ENCODE peak calls at places on chromosomes 2 and 18, in ten cellular contexts. P is sigmoid colon, U is esophagus squamous epithelium, T is HCT116, C is transverse colon, Y is body of pancreas, A is heart left ventricle, H is endothelial cell of umbilical vein, Q is spleen, R is IMR-90. Z is an unnamed sample. For H3K36me3, the result is how much of the 10 kb centered on the place peaks cover.

GRCh38 chr2:129805889-129806288 is 173.6 kb upstream of the RAB6C start:
- DNase-seq in P (no peak), U (no peak), T (no peak), C (no peak), Y (no peak), A (no peak), H (no peak), Q (no peak), R (no peak), Z (no peak)

GRCh38 chr18:79765491-79766245 is 32.1 kb upstream of the KCNG2 start:
- DNase-seq in P (peak), U (no peak), T (no peak), C (peak), Y (no peak), A (no peak), H (no peak), Q (peak), R (peak), Z (no peak)

GRCh38 chr18:11258014-11258413 is 108.6 kb upstream of the PIEZO2 start:
- DNase-seq in P (no peak), U (no peak), T (no peak), C (no peak), Y (no peak), A (no peak), H (no peak), Q (no peak), R (no peak), Z (no peak)

GRCh38 chr2:239365782-239366435 is 34.9 kb downstream of the HDAC4 start:
- DNase-seq in P (peak), U (no peak), T (no peak), C (no peak), Y (no peak), A (no peak), H (no peak), Q (no peak), R (no peak), Z (no peak)

GRCh38 chr2:105573910-105574655 is 170.6 kb upstream of the NCK2 start:
- DNase-seq in P (no peak), U (no peak), T (no peak), C (no peak), Y (no peak), A (no peak), H (no peak), Q (no peak), R (no peak), Z (no peak)

GRCh38 chr2:217959723-217960122 is 43.1 kb downstream of the TNS1 start:
- DNase-seq in P (peak), U (no peak), T (no peak), C (no peak), Y (no peak), A (no peak), H (no peak), Q (peak), R (peak), Z (no peak)

GRCh38 chr2:8534386-8534728 is 147.5 kb upstream of the ID2 start:
- DNase-seq in P (no peak), U (no peak), T (no peak), C (no peak), Y (no peak), A (no peak), H (no peak), Q (no peak), R (no peak), Z (no peak)

GRCh38 chr2:73233932-73234832 is at the start of gene CCT7:
- DNase-seq in P (peak), U (peak), T (peak), C (peak), Y (peak), A (peak), H (peak), Q (peak), R (peak), Z (peak)

GRCh38 chr2:63056309-63057065 is 5.9 kb downstream of the OTX1 start:
- DNase-seq in P (peak), U (no peak), T (no peak), C (peak), Y (no peak), A (peak), H (no peak), Q (peak), R (no peak), Z (no peak)

GRCh38 chr2:216023055-216023648 is 9.8 kb upstream of the MREG start:
- DNase-seq in P (no peak), U (no peak), T (peak), C (peak), Y (peak), A (no peak), H (peak), Q (no peak), R (peak), Z (peak)

GRCh38 chr2:102181919-102182635 is 4.7 kb upstream of the IL1RL2 start:
- DNase-seq in P (peak), U (no peak), T (no peak), C (no peak), Y (no peak), A (no peak), H (no peak), Q (no peak), R (no peak), Z (no peak)

GRCh38 chr2:127398239-127398590 is 10.4 kb upstream of the MAP3K2 start:
- DNase-seq in P (peak), U (no peak), T (peak), C (peak), Y (peak), A (peak), H (peak), Q (no peak), R (peak), Z (peak)

GRCh38 chr2:186780701-186781316 is 68.2 kb downstream of the ZSWIM2 start:
- DNase-seq in P (no peak), U (no peak), T (peak), C (no peak), Y (no peak), A (no peak), H (peak), Q (no peak), R (peak), Z (no peak)

GRCh38 chr2:20684581-20685063 is 17.7 kb downstream of the GDF7 start:
- DNase-seq in P (no peak), U (no peak), T (no peak), C (no peak), Y (no peak), A (no peak), H (no peak), Q (no peak), R (no peak), Z (no peak)

GRCh38 chr2:121667618-121668017 is 18.4 kb upstream of the CLASP1 start:
- DNase-seq in P (no peak), U (no peak), T (no peak), C (no peak), Y (no peak), A (no peak), H (no peak), Q (no peak), R (no peak), Z (no peak)

GRCh38 chr2:222851956-222852617 is 8.7 kb upstream of the ACSL3 start:
- DNase-seq in P (no peak), U (no peak), T (no peak), C (no peak), Y (no peak), A (no peak), H (no peak), Q (no peak), R (no peak), Z (no peak)

DNA sequence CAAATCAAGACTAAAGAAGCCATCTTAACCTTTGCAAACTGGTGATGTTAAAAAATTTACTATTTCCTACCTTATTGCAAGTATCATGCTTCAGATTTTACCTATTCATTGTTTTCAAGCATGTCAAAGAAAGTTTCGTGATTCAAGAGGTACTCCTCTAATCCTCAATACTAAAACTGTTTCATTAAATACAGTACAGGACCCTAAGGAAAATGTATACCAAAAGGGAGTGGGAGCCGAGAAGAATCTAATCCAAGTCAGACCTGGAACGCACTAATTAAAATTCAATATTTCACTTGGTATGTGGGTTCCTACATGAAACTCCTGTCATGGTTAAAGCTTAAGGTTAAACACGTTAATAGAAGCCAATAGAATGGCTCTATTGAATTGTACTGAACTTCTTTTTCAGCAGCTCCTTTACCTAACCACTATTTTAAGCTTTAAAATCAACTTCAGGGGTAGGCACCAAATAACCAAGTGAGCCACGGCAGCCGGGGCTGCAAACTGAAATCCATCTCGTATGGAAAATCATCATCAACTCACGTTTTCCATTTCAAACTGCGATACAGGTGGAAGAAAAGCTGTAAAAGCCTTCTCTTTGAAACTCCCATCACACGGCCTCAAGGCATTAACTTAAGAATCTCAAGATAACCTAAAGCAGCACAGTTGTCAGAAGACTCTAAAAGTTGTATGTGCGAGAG is 188.8 kb downstream of the ZEB2 start:
- DNase-seq in P (no peak), U (no peak), T (no peak), C (no peak), Y (no peak), A (no peak), H (peak), Q (no peak), R (peak), Z (no peak)
- TF ChIP-seq POLR2A in P (no peak), U (no peak), T (no peak), C (no peak), Y (no peak), A (no peak), H (no peak), Q (no peak), R (no peak), Z (no peak)

GRCh38 chr2:236795176-236795860 is 225.7 kb downstream of the ACKR3 start:
- DNase-seq in P (no peak), U (no peak), T (no peak), C (no peak), Y (no peak), A (no peak), H (no peak), Q (no peak), R (no peak), Z (no peak)
- H3K36me3 ChIP-seq in P (under half), U (under half), T (under half), C (under half), Y (under half), A (under half), H (under half), Q (under half), R (under half), Z (under half)

GRCh38 chr2:3519255-3520190 is at the start of gene ADI1:
- DNase-seq in P (peak), U (peak), T (peak), C (peak), Y (peak), A (peak), H (peak), Q (peak), R (peak), Z (peak)
- TF ChIP-seq POLR2A in P (peak), U (peak), T (peak), C (peak), Y (peak), A (peak), H (peak), Q (no peak), R (peak), Z (no peak)

GRCh38 chr2:157424374-157424773 is 19.5 kb downstream of the CYTIP start:
- DNase-seq in P (no peak), U (no peak), T (no peak), C (no peak), Y (no peak), A (no peak), H (no peak), Q (no peak), R (no peak), Z (no peak)
- H3K36me3 ChIP-seq in P (under half), U (under half), T (under half), C (under half), Y (under half), A (under half), H (under half), Q (half or more), R (under half), Z (under half)

Z was measured in stomach.